ENCODE peak calls at places on chromosomes 6 and 20, in seven cellular contexts. J is body of pancreas, D is stomach, C is endothelial cell of umbilical vein, F is transverse colon, P is upper lobe of left lung, L is esophagus squamous epithelium. N is an unnamed sample.

GRCh38 chr6:160013987-160014868 is 45.3 kb downstream of the IGF2R start:
- DNase-seq in J (peak; percentile 31), D (no peak), C (no peak), F (peak; percentile 32), P (no peak), L (no peak), N (no peak)

GRCh38 chr6:44275749-44276648 is 5.7 kb downstream of the TMEM151B start:
- DNase-seq in J (peak; percentile 42), D (no peak), C (no peak), F (no peak), P (peak; percentile 91), L (no peak), N (peak; percentile 60)

GRCh38 chr6:167831281-167831680 is 4.6 kb downstream of the AFDN start:
- DNase-seq in J (no peak), D (no peak), C (no peak), F (no peak), P (no peak), L (no peak), N (no peak)

GRCh38 chr20:46051556-46052323 is 22.7 kb downstream of the SLC12A5 start:
- DNase-seq in J (no peak), D (no peak), C (no peak), F (no peak), P (peak; percentile 28), L (no peak), N (no peak)

GRCh38 chr6:136676075-136676474 is 116.2 kb downstream of the MAP3K5 start:
- DNase-seq in J (no peak), D (no peak), C (no peak), F (no peak), P (no peak), L (no peak), N (no peak)

GRCh38 chr6:156601821-156602301 is 175.3 kb upstream of the ARID1B start:
- DNase-seq in J (no peak), D (no peak), C (no peak), F (no peak), P (peak; percentile 37), L (no peak), N (no peak)

GRCh38 chr20:48831702-48832422 is 4.1 kb upstream of the PREX1 start:
- DNase-seq in J (peak; percentile 28), D (peak; percentile 68), C (peak; percentile 69), F (peak; percentile 22), P (no peak), L (no peak), N (peak; percentile 58)

GRCh38 chr6:87791485-87791884 is 89.5 kb upstream of the AKIRIN2 start:
- DNase-seq in J (no peak), D (no peak), C (no peak), F (no peak), P (no peak), L (no peak), N (no peak)

GRCh38 chr6:52522151-52522626 is 54.7 kb downstream of the TRAM2 start:
- DNase-seq in J (no peak), D (no peak), C (peak; percentile 87), F (no peak), P (no peak), L (no peak), N (no peak)

GRCh38 chr6:32973934-32974333 is 5.5 kb downstream of the BRD2 start:
- DNase-seq in J (no peak), D (no peak), C (peak; percentile 56), F (no peak), P (no peak), L (no peak), N (peak; percentile 65)

GRCh38 chr6:41789937-41790502 is 2.5 kb downstream of the TOMM6 start:
- DNase-seq in J (no peak), D (no peak), C (no peak), F (no peak), P (no peak), L (no peak), N (no peak)
- TF ChIP-seq POLR2A in J (no peak), D (no peak), C (no peak), F (no peak), P (no peak), L (no peak), N (no peak)

GRCh38 chr6:28948782-28949486 is 25.1 kb upstream of the TRIM27 start:
- DNase-seq in J (no peak), D (no peak), C (no peak), F (no peak), P (no peak), L (no peak), N (no peak)
- TF ChIP-seq POLR2A in J (no peak), D (no peak), C (no peak), F (no peak), P (no peak), L (no peak), N (no peak)

GRCh38 chr6:10837997-10838793 is at the start of gene MAK:
- DNase-seq in J (peak; percentile 93), D (peak; percentile 88), C (peak; percentile 90), F (peak; percentile 88), P (peak; percentile 97), L (peak; percentile 36), N (peak; percentile 94)
- TF ChIP-seq POLR2A in J (peak; percentile 78), D (no peak), C (no peak), F (no peak), P (peak; percentile 80), L (no peak), N (peak; percentile 59)

GRCh38 chr6:34795836-34796425 is 4.0 kb downstream of the BLTP3A start:
- DNase-seq in J (no peak), D (no peak), C (peak; percentile 26), F (no peak), P (no peak), L (no peak), N (no peak)

GRCh38 chr6:34793877-34794276 is 2.0 kb downstream of the BLTP3A start:
- DNase-seq in J (no peak), D (no peak), C (no peak), F (no peak), P (no peak), L (no peak), N (no peak)

GRCh38 chr6:34792605-34793500 is 970 bp downstream of the BLTP3A start:
- DNase-seq in J (peak; percentile 53), D (peak; percentile 40), C (peak; percentile 51), F (peak; percentile 25), P (no peak), L (no peak), N (peak; percentile 84)

GRCh38 chr6:34791164-34791841 is 580 bp upstream of the BLTP3A start:
- DNase-seq in J (peak; percentile 68), D (peak; percentile 51), C (no peak), F (peak; percentile 64), P (peak; percentile 40), L (no peak), N (peak; percentile 79)

GRCh38 chr6:34791842-34792604 is at the start of gene BLTP3A:
- DNase-seq in J (peak; percentile 83), D (peak; percentile 65), C (peak; percentile 69), F (peak; percentile 75), P (peak; percentile 97), L (peak; percentile 10), N (peak; percentile 93)
- TF ChIP-seq POLR2A in J (peak; percentile 52), D (no peak), C (peak; percentile 78), F (no peak), P (peak; percentile 30), L (no peak), N (peak; percentile 87)

GRCh38 chr6:125784365-125784764 is 6.4 kb upstream of the NCOA7 start:
- DNase-seq in J (no peak), D (no peak), C (no peak), F (no peak), P (no peak), L (no peak), N (peak; percentile 30)

GRCh38 chr6:125779924-125780539 is 10.7 kb upstream of the NCOA7 start:
- DNase-seq in J (peak; percentile 89), D (peak; percentile 85), C (peak; percentile 96), F (peak; percentile 85), P (peak; percentile 94), L (peak; percentile 33), N (peak; percentile 96)

GRCh38 chr6:125781307-125781868 is 9.4 kb upstream of the NCOA7 start:
- DNase-seq in J (peak; percentile 43), D (peak; percentile 45), C (no peak), F (peak; percentile 37), P (no peak), L (no peak), N (peak; percentile 65)

DNA sequence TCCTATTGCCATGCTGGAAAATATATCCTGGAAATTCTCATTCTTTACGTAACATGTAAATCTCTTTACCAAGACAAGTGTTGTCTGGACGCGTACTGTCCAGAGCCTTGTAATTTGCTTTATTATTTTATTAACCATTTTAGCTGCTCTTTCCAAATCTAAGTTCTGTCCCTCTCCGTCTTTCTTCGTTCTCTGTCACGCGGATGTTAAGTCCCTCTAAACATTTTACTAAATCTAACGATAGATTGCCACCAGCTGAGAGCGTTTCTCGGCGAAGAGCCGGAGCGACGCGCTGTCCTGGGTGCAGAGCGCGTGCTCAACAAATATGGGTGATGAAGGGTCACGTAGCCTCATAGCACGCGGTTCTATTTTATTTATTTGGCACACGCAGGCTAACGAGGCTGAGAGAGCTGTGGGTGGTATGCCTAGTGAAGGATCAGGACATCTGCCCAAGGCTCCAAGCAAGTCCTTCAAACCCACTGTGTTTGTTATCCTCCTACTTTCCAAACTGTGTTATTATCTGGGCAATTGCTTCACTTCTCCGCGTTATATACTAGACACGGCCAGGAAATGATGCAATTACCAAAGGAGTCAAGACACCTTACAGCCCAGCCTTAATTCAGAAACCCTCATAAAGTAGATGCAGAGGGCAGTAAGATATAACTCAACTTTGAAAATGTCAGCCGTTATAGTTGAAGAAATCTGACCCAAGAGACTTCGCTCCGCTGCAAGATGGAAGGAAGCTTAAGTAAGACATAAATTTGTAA is 10.0 kb upstream of the NCOA7 start:
- DNase-seq in J (peak; percentile 63), D (peak; percentile 52), C (peak; percentile 91), F (peak; percentile 58), P (peak; percentile 72), L (no peak), N (peak; percentile 93)
- TF ChIP-seq POLR2A in J (peak; percentile 81), D (no peak), C (peak; percentile 85), F (peak; percentile 62), P (peak; percentile 48), L (peak; percentile 43), N (peak; percentile 97)

GRCh38 chr20:35539756-35540212 is 2.1 kb upstream of the ERGIC3 start:
- DNase-seq in J (peak; percentile 53), D (peak; percentile 91), C (no peak), F (peak; percentile 69), P (no peak), L (no peak), N (peak; percentile 69)
- TF ChIP-seq POLR2A in J (no peak), D (no peak), C (no peak), F (no peak), P (no peak), L (no peak), N (no peak)

DNA sequence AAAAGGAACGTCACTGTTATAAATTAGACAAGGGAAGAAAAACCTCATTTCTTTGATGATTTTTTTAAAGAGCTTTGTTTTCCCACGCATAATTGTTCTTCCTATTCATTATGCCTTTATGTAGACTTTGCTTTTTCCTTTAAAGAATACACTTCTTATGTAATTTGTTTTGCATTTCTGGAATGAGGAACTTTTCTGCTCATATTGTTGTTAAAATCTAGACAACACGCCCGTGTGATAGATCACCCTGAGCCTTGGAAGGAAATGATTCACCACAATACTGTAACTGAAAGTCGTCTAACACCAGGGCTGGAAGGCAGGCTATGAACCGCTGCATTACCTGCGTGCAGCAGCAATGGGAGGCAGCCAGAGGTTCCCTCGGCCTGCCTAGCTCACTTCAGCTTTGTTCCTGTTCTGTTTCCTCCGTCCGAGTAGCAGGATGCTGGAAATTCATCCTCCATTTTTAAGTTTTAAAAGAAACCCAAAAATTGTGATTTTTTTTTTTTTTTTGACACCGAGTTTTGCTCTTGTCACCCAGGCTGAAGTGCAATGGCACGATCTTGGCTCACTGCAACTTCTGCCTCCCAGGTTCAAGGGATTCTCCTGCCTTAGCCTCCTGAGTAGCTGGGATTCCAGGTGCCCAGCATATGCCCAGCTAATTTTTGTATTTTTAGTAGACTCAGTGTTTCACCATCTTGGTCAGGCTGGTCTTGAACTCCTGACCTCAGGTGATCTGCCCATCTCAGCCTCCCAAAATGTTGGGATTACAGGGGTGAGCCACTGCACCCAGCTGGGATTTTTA is 49.6 kb upstream of the ZNF217 start:
- DNase-seq in J (peak; percentile 63), D (peak; percentile 52), C (peak; percentile 91), F (peak; percentile 74), P (no peak), L (no peak), N (peak; percentile 49)
- TF ChIP-seq POLR2A in J (peak; percentile 40), D (no peak), C (no peak), F (peak; percentile 61), P (no peak), L (no peak), N (no peak)